ENCODE peak calls at places on chromosomes 11 and 22, in eight cellular contexts. J, N, E, F, Z, R, A and B are unnamed samples.

GRCh38 chr22:28911777-28912669 is 28.7 kb downstream of the ZNRF3 start:
- DNase-seq in F (no peak), Z (no peak), R (no peak), E (peak), A (no peak), N (no peak), J (no peak), B (peak)

GRCh38 chr11:69801513-69802335 is 17.5 kb downstream of the FGF3 start:
- DNase-seq in E (no peak), R (no peak), A (no peak), Z (peak), N (no peak), J (no peak), F (no peak), B (no peak)

GRCh38 chr22:49994361-49995058 is 18.1 kb downstream of the IL17REL start:
- DNase-seq in R (peak), Z (no peak), A (no peak), F (no peak), J (no peak), E (no peak), N (no peak), B (no peak)

GRCh38 chr11:93166194-93166593 is 31.6 kb downstream of the SLC36A4 start:
- DNase-seq in R (no peak), J (no peak), Z (no peak), F (no peak), N (no peak), E (no peak), A (no peak), B (no peak)

GRCh38 chr22:44753189-44754042 is 1.0 kb downstream of the ARHGAP8 start:
- DNase-seq in E (peak), Z (no peak), N (no peak), A (no peak), J (no peak), R (no peak), F (no peak), B (peak)

GRCh38 chr11:126352934-126353801 is 2.3 kb upstream of the ST3GAL4 start:
- DNase-seq in A (no peak), F (peak), E (peak), Z (no peak), J (peak), R (no peak), N (no peak), B (peak)

GRCh38 chr11:69080361-69080973 is 31.7 kb downstream of the TPCN2 start:
- DNase-seq in Z (no peak), A (no peak), F (no peak), N (no peak), E (peak), R (no peak), J (peak), B (no peak)

GRCh38 chr11:2302280-2302843 is 549 bp downstream of the TSPAN32 start:
- DNase-seq in A (no peak), Z (no peak), N (no peak), E (no peak), J (peak), F (no peak), R (no peak), B (no peak)

GRCh38 chr22:22928666-22929380 is 41.2 kb downstream of the IGLL5 start:
- DNase-seq in Z (no peak), F (no peak), N (no peak), R (peak), E (peak), J (peak), A (no peak), B (no peak)

GRCh38 chr11:70313945-70314344 is 43.5 kb downstream of the PPFIA1 start:
- DNase-seq in J (no peak), A (no peak), R (no peak), E (no peak), N (no peak), F (no peak), Z (no peak), B (no peak)

DNA sequence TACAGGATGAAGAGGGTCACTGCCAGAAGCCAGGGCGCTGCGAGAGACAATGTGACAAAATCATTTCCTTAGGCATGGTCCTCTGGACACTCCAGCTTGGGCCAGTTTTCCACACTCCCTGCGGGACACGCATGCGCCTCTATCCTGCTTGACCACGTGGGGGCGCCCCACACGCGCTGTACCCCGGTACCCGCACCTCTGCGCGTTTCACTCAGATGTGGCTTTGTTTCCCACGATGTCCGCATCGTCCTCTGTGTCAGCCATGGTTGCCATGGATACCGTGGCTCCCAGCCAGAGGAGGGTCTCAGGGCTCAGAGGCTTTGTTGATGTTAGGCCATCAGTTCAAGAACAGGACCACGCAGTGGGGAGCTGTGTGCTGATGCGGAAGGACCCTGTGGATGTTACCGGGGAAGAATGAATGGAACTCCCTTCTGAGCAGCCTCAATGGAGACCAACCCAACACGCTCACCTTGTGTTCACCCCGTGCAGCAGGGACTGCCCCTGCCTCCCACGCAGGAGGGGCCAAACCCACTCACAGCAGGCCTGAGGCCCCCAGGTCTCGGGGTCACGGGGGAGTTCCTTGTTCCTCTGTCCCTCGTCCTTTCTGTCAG is 101.1 kb upstream of the SLC22A12 start:
- DNase-seq in Z (peak), E (peak), A (peak), N (no peak), F (no peak), R (peak), J (peak), B (no peak)
- TF ChIP-seq CTCF in Z (peak), E (peak), A (no peak), N (peak), F (peak), R (peak), J (peak), B (peak)

DNA sequence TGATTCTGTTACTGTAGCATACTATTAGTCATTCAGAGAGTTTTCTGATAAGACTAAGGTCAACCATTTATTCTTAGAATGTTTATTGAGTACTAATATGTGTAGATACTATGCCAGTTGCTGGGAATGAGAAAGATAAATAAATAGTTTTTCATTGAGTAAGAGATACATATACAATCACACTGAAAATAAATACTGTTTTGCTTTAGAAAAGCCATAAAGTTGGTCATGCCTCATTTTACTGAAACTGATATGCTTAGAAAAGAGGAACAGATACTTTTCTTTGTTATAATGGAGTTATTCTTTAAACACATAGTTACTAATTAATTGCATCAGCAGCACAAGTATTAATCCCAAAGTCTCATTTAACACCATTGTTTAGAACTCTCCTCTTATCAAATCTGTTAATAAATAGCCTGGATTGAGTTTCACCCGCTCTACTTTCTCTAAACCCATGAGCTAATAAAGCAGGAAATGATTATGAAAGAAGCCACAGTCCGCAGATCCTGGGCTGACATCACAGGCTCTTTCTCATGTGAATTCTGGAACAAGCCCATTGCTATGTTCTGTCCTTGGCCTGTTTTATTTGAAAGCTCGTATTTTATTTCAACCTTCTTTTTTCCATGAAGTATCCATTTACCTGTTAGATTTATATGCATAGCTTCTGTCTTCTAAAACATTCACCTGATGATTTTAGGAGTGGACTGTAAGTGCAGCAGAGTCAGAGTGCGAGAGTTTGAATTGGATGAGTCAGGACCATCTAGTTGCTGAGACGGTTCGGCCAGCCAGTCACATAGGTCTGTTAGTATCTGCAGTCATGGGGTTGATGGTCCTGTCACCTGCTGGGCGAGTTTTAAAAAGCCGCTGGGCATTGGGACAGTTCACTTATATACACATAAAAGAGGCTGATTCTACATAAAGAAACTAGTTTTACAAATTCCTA is 35.5 kb downstream of the PIWIL4 start:
- DNase-seq in F (no peak), A (no peak), Z (peak), E (peak), R (peak), J (peak), N (peak), B (no peak)
- TF ChIP-seq CTCF in F (no peak), A (no peak), Z (no peak), E (peak), R (peak), J (no peak), N (peak), B (no peak)

GRCh38 chr11:62138630-62139425 is 15.0 kb downstream of the INCENP start:
- DNase-seq in R (no peak), F (no peak), N (no peak), Z (no peak), E (no peak), J (no peak), A (peak), B (no peak)

GRCh38 chr11:62137881-62138629 is 14.2 kb downstream of the INCENP start:
- DNase-seq in E (no peak), N (no peak), R (no peak), F (no peak), Z (no peak), J (no peak), A (peak), B (no peak)

GRCh38 chr11:62140302-62141110 is 16.7 kb downstream of the INCENP start:
- DNase-seq in J (no peak), R (no peak), Z (no peak), A (peak), F (no peak), E (no peak), N (no peak), B (no peak)

GRCh38 chr11:62141111-62142042 is 17.6 kb downstream of the INCENP start:
- DNase-seq in J (no peak), E (no peak), R (no peak), A (no peak), Z (no peak), N (no peak), F (no peak), B (no peak)

GRCh38 chr11:62139526-62140301 is 15.9 kb downstream of the INCENP start:
- DNase-seq in N (no peak), F (no peak), R (no peak), Z (no peak), E (no peak), J (no peak), A (peak), B (no peak)
- TF ChIP-seq CTCF in N (no peak), F (no peak), R (no peak), Z (no peak), E (no peak), J (no peak), A (no peak), B (no peak)

DNA sequence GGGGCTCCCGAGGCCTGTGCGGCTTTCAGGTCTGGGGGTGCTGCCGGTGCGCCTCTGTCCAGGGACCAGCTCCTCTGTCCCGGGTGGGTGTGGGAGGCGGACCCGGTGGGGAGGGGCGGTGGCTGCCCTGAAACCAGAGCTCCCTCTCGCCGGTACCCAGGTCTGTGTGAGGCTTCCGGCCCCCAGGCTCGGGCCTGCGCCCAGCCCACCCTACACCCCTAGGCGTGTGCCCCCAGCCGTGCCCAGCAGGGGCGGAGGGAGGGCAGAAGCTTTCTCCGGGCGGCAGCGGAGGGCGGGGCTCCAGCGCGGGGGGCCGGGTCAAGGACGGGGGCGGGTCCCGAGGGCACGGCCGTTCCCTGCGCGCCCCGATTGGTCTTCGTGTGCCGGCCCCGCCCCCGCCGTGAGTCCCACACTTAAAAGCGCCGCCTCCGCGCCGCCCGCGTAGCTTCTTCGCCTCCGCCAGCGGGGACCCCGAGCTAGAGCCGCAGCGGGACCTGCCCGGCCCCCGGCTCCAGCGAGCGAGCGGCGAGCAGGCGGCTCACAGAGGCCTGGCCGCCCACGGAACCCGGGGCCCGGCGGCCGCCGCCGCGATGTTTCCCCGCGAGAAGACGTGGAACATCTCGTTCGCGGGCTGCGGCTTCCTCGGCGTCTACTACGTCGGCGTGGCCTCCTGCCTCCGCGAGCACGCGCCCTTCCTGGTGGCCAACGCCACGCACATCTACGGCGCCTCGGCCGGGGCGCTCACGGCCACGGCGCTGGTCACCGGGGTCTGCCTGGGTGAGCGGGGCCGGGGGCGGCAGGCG is 616 bp downstream of the PNPLA2 start:
- DNase-seq in N (no peak), Z (peak), R (peak), A (peak), J (peak), E (peak), F (no peak), B (peak)
- TF ChIP-seq CTCF in N (no peak), Z (no peak), R (no peak), A (no peak), J (peak), E (no peak), F (peak), B (no peak)

GRCh38 chr22:24102366-24103200 is 78.7 kb upstream of the SUSD2 start:
- DNase-seq in R (peak), A (no peak), Z (no peak), N (no peak), F (no peak), J (no peak), E (no peak), B (no peak)

GRCh38 chr22:24104307-24105017 is 76.8 kb upstream of the SUSD2 start:
- DNase-seq in Z (no peak), A (no peak), F (no peak), E (no peak), N (no peak), R (peak), J (no peak), B (no peak)

GRCh38 chr22:24099661-24100060 is 81.6 kb upstream of the SUSD2 start:
- DNase-seq in A (no peak), N (no peak), E (no peak), F (no peak), J (no peak), R (no peak), Z (no peak), B (no peak)

GRCh38 chr22:24105018-24105360 is 76.3 kb upstream of the SUSD2 start:
- DNase-seq in J (no peak), A (no peak), R (peak), F (no peak), N (no peak), E (peak), Z (no peak), B (no peak)

DNA sequence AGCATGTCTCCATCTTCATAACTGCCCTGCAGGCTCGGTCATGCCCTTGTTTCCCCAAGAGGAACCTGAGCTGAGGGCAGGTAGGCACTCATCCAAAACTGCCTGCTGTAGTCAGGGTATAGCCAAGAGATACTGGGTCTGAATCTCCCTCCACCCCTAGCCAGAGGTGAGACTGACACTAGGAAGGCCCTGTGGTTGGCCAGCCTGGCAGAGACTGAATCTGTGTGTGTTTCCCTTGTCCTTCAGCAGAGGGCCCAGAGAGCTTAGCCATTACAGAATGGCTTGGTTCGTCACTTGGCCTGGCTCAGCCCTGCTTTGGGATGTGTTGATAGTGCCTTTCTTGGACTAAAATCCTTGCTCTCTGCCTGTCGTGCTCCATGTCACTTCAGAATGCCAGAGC is 79.3 kb upstream of the SUSD2 start:
- DNase-seq in R (no peak), E (no peak), N (no peak), F (no peak), A (no peak), Z (no peak), J (no peak), B (no peak)
- TF ChIP-seq CTCF in R (peak), E (no peak), N (no peak), F (no peak), A (no peak), Z (no peak), J (no peak), B (no peak)

DNA sequence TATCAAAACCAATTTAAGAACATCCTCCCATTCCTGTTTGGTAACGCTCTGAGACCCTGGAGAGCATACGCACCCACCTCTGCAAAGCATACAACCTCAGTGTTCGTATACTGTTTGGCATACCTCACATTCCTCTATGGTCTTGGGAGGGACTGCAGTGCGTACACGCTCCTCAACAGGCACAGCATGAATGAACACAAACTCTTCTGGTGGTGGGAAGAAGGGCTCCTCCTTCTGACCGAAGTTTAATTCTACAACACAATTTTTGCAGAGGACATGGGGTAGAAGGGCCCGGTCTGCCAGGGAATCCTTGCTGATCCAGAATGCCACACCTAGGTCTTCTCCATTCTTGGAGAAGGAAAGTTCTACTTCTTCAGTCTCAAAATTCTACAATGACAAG is 5.3 kb downstream of the HNRNPUL2 start:
- DNase-seq in R (no peak), J (no peak), E (peak), N (no peak), Z (no peak), A (no peak), F (no peak), B (no peak)
- TF ChIP-seq CTCF in R (no peak), J (no peak), E (peak), N (no peak), Z (no peak), A (no peak), F (no peak), B (no peak)